ENCODE peak calls at places on chromosomes 3 and 15, in five cellular contexts. One of them, this sample, is unnamed.

GRCh38 chr3:142896201-142896755 is 7.4 kb upstream of the PCOLCE2 start:
- DNase-seq in IMR-90: peak; percentile 57
- DNase-seq in H9: no peak
- DNase-seq in mesenchymal stem cell: peak; percentile 19
- DNase-seq in neuronal stem cell: no peak
- DNase-seq in this sample: peak; percentile 76

GRCh38 chr15:41884458-41884857 is 9.4 kb downstream of the SPTBN5 start:
- DNase-seq in H9: no peak
- DNase-seq in IMR-90: no peak
- DNase-seq in neuronal stem cell: no peak
- DNase-seq in mesenchymal stem cell: no peak
- DNase-seq in this sample: no peak

GRCh38 chr3:158091526-158091925 is 14.7 kb downstream of the SHOX2 start:
- DNase-seq in IMR-90: peak; percentile 49
- DNase-seq in H9: no peak
- DNase-seq in neuronal stem cell: no peak
- DNase-seq in mesenchymal stem cell: peak; percentile 51
- DNase-seq in this sample: peak; percentile 14

GRCh38 chr3:185766645-185767323 is 58.1 kb downstream of the IGF2BP2 start:
- DNase-seq in H9: no peak
- DNase-seq in IMR-90: peak; percentile 30
- DNase-seq in neuronal stem cell: no peak
- DNase-seq in mesenchymal stem cell: no peak
- DNase-seq in this sample: peak; percentile 33

GRCh38 chr15:81106560-81106959 is 27.5 kb upstream of the CFAP161 start:
- DNase-seq in IMR-90: peak; percentile 87
- DNase-seq in mesenchymal stem cell: peak; percentile 72
- DNase-seq in H9: peak; percentile 44
- DNase-seq in neuronal stem cell: peak; percentile 56
- DNase-seq in this sample: peak; percentile 66

GRCh38 chr3:55543228-55543627 is 56.1 kb upstream of the WNT5A start:
- DNase-seq in IMR-90: no peak
- DNase-seq in mesenchymal stem cell: no peak
- DNase-seq in neuronal stem cell: no peak
- DNase-seq in H9: no peak
- DNase-seq in this sample: no peak

GRCh38 chr3:197736010-197736490 is 654 bp downstream of the RUBCN start:
- DNase-seq in mesenchymal stem cell: peak; percentile 47
- DNase-seq in neuronal stem cell: no peak
- DNase-seq in IMR-90: no peak
- DNase-seq in H9: peak; percentile 40
- DNase-seq in this sample: no peak

GRCh38 chr3:134809412-134810051 is 14.5 kb downstream of the EPHB1 start:
- DNase-seq in neuronal stem cell: no peak
- DNase-seq in IMR-90: no peak
- DNase-seq in H9: no peak
- DNase-seq in mesenchymal stem cell: no peak
- DNase-seq in this sample: no peak

GRCh38 chr15:40150163-40150925 is 10.5 kb upstream of the BUB1B start:
- DNase-seq in neuronal stem cell: no peak
- DNase-seq in IMR-90: peak; percentile 48
- DNase-seq in mesenchymal stem cell: peak; percentile 52
- DNase-seq in H9: no peak
- DNase-seq in this sample: peak; percentile 7

GRCh38 chr3:139554628-139555027 is 15.1 kb upstream of the RBP1 start:
- DNase-seq in neuronal stem cell: no peak
- DNase-seq in IMR-90: no peak
- DNase-seq in H9: no peak
- DNase-seq in mesenchymal stem cell: no peak
- DNase-seq in this sample: no peak

GRCh38 chr15:45678459-45679178 is 43.8 kb downstream of the SQOR start:
- DNase-seq in neuronal stem cell: no peak
- DNase-seq in IMR-90: peak; percentile 17
- DNase-seq in H9: no peak
- DNase-seq in mesenchymal stem cell: no peak
- DNase-seq in this sample: no peak

GRCh38 chr3:15633766-15634588 is 32.4 kb downstream of the BTD start:
- DNase-seq in neuronal stem cell: no peak
- DNase-seq in mesenchymal stem cell: peak; percentile 20
- DNase-seq in IMR-90: peak; percentile 47
- DNase-seq in H9: no peak
- DNase-seq in this sample: no peak

GRCh38 chr15:44296625-44297524 is 8.4 kb downstream of the GOLM2 start:
- DNase-seq in mesenchymal stem cell: peak; percentile 65
- DNase-seq in H9: no peak
- DNase-seq in neuronal stem cell: no peak
- DNase-seq in IMR-90: peak; percentile 78
- DNase-seq in this sample: peak; percentile 20

GRCh38 chr3:180626844-180627243 is 24.9 kb downstream of the TTC14 start:
- DNase-seq in IMR-90: no peak
- DNase-seq in H9: no peak
- DNase-seq in neuronal stem cell: no peak
- DNase-seq in mesenchymal stem cell: no peak
- DNase-seq in this sample: no peak

GRCh38 chr3:192795021-192795420 is 67.7 kb upstream of the FGF12 start:
- DNase-seq in IMR-90: peak; percentile 7
- DNase-seq in neuronal stem cell: no peak
- DNase-seq in mesenchymal stem cell: no peak
- DNase-seq in H9: no peak
- DNase-seq in this sample: no peak

GRCh38 chr3:44476181-44476599 is 1.3 kb downstream of the ZNF445 start:
- DNase-seq in IMR-90: peak; percentile 54
- DNase-seq in mesenchymal stem cell: peak; percentile 64
- DNase-seq in neuronal stem cell: no peak
- DNase-seq in H9: no peak
- DNase-seq in this sample: peak; percentile 36

GRCh38 chr3:108548304-108548703 is 37.9 kb upstream of the MYH15 start:
- DNase-seq in neuronal stem cell: no peak
- DNase-seq in mesenchymal stem cell: peak; percentile 40
- DNase-seq in IMR-90: peak; percentile 15
- DNase-seq in H9: no peak
- DNase-seq in this sample: peak; percentile 34

GRCh38 chr15:33026614-33027013 is 167.9 kb downstream of the FMN1 start:
- DNase-seq in mesenchymal stem cell: no peak
- DNase-seq in neuronal stem cell: no peak
- DNase-seq in H9: no peak
- DNase-seq in IMR-90: no peak
- DNase-seq in this sample: peak; percentile 65

GRCh38 chr3:124772081-124772831 is 42.0 kb downstream of the UMPS start:
- DNase-seq in IMR-90: peak; percentile 70
- DNase-seq in H9: no peak
- DNase-seq in mesenchymal stem cell: peak; percentile 90
- DNase-seq in neuronal stem cell: no peak
- DNase-seq in this sample: no peak

GRCh38 chr15:101314726-101315125 is 19.7 kb upstream of the SNRPA1 start:
- DNase-seq in neuronal stem cell: no peak
- DNase-seq in IMR-90: no peak
- DNase-seq in H9: peak; percentile 23
- DNase-seq in mesenchymal stem cell: no peak
- DNase-seq in this sample: no peak

GRCh38 chr15:83061680-83062079 is 5.4 kb downstream of the BTBD1 start:
- DNase-seq in IMR-90: peak; percentile 62
- DNase-seq in neuronal stem cell: no peak
- DNase-seq in H9: no peak
- DNase-seq in mesenchymal stem cell: peak; percentile 43
- DNase-seq in this sample: peak; percentile 32

GRCh38 chr3:43024183-43024865 is 45.2 kb downstream of the GASK1A start:
- DNase-seq in mesenchymal stem cell: no peak
- DNase-seq in neuronal stem cell: no peak
- DNase-seq in IMR-90: no peak
- DNase-seq in H9: no peak
- DNase-seq in this sample: no peak

DNA sequence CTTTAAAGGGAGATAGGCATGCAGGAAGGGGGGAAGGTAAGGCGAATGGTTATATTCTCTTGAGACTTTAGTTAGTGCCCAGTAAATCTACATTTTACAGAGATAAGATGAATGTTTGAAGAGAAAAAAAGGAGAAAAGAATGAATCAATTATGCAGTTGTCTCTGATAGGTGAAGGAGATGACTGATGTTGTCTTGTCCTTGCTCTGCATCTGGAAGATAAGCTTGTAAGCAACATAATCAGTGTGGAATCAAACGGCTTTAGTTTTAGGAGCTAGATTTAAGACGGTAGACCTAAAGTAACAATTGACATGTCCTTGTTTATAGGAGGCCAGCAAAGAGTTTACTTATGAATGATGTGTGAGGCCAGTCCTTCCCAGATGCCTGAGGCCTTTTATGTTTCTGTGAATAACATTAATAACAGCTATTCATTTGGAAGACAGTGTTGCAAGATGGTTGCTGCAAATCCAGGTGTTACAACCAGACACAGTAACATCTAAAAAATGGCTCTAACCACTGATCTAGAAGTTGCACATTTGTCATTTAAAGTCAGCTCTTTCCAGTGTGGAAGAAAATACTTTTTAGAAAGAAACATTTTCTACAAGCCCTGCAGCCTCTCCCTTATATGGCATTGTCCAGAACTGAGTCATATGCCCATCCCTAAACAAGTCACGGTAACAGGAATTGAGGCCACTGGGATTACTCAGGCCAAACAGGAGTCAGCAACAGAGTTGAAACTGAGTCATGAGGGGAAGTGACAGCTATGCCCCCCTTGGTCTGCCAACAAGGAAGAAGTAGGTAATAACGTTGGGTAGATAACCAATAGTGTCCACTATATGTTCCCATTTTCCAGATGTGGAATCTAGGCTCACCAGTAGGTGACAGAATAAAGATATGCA is 77.5 kb upstream of the FBN1 start:
- DNase-seq in neuronal stem cell: no peak
- DNase-seq in H9: no peak
- DNase-seq in IMR-90: peak; percentile 94
- DNase-seq in mesenchymal stem cell: peak; percentile 90
- DNase-seq in this sample: peak; percentile 79
- H2BK5ac ChIP-seq in neuronal stem cell: no peak overlapping the region
- H2BK5ac ChIP-seq in H9: no peak overlapping the region
- H2BK5ac ChIP-seq in IMR-90: peak overlapping the region; percentile 95
- H2BK5ac ChIP-seq in mesenchymal stem cell: no peak overlapping the region
- H2BK5ac ChIP-seq in this sample: no peak overlapping the region

DNA sequence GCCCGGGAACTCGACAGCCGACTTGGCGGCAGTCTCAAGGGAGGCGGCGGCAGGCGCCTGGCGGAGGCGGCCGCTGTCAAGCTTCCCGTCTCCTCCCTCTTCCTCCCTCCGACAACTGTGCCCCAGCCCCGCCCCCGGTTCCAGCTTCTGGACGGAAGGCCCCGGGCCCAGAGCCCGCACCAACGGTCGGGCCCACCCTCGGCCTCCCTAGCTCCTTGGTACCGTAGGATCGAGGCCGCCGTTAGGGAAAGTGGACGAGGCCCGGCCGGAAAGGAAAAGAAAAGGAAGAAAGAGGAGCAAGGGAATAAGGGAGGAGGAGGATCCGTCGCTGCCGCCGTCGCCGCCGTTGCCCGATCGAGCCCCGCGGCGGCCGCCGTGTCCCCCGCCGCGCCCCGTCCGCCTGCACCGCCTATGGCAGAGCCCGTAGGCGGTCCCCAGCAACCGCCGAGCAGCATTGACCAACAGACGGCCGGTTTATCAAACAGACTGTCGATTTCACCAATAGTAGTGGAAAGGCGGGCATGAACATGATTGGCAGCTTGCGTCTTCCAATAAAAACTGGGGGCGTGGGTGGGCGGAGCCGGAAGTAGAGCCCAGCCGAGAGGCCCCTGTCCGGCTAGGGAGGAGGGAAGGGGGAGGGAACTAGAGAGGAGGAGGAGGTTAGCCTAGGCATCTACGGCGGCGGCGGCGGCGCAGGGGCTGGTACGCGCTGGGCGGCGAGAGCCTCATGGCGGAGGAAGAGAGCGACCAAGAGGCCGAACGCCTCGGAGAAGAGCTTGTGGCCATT is at the start of the genes CGGBP1 and ZNF654:
- DNase-seq in H9: peak; percentile 98
- DNase-seq in IMR-90: peak; percentile 99
- DNase-seq in neuronal stem cell: peak; percentile 98
- DNase-seq in mesenchymal stem cell: peak; percentile 100
- DNase-seq in this sample: peak; percentile 99
- H3K14ac ChIP-seq in H9: peak within 1 kb of the TSS; percentile 39
- H3K14ac ChIP-seq in IMR-90: peak within 1 kb of the TSS; percentile 98
- H3K14ac ChIP-seq in neuronal stem cell: peak within 1 kb of the TSS; percentile 90
- H3K14ac ChIP-seq in mesenchymal stem cell: no peak within 1 kb of the TSS
- H3K14ac ChIP-seq in this sample: peak within 1 kb of the TSS; percentile 97

DNA sequence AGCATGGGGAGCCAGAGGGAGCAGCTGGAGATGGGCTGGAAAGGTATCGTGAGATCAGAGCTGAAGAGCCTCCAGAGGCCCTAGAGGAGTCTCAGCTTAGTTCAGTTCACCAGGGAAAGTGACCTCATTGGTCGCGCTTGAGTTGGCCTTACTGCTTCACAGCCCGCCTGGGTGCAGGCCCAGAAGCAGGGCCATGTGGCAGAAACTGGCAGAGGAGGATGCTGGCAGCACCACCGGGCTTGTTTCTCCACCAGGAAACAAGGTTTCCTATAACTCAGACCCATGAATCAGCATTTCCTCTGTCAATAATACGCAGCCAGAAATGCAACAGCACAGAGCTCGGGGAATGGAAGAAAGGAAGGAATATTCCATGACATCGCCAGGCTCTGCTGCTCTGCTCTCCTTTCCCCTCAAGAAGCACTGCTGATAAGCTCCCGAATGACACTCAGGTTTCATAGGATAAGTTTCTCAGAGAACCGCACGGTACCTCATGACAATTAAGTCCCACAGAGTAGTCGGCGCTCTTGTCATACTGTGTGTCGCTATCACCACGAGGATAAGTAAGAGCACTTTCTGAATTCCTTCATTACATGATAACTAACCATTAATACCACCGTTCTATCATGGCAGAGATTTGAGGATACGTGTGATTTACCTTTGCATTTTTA is 147.1 kb upstream of the LPP start:
- DNase-seq in IMR-90: no peak
- DNase-seq in H9: no peak
- DNase-seq in neuronal stem cell: no peak
- DNase-seq in mesenchymal stem cell: no peak
- DNase-seq in this sample: no peak
- H2BK5ac ChIP-seq in IMR-90: no peak overlapping the region
- H2BK5ac ChIP-seq in H9: no peak overlapping the region
- H2BK5ac ChIP-seq in neuronal stem cell: no peak overlapping the region
- H2BK5ac ChIP-seq in mesenchymal stem cell: no peak overlapping the region
- H2BK5ac ChIP-seq in this sample: no peak overlapping the region

DNA sequence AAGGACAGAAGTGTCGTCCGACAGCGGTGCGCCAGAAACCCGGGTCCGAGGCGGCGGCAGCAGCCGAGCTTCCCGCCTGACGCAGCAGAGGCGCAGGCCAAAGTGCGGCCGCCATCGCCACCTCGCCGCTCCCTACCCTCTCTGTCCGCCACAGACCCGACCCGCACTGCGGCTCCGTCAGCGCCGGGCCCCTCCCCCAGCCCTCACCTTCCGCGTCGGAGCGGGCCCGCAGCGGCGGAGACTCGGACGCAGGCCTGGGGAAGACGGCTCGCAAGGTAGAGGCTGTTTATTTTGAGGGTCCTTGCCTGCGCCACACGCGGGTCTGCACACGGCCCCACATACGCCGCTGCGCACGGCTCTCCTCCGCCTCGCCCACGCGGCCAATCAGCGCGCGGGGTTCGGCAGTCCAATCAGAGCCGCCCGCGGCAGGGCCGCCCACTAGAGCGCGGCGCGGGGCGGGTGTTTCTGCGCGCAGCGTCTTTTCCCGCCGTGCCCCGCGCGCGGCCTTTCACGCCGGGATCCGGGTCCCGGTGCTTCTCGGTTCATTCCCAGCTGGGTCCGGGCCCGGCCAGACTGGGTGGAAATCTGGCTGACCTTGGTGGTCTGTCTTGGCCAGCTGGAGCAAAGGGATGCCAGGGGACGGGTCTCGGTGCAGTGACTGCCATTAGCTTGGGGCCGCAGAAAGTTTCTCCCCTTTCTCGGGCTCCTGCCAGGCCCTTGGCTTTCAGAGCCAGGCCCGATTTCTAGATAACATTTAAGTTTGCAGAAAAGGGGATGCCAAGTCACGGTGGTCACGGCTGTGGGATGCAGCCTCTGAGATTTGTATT is at the start of gene CNBP:
- DNase-seq in IMR-90: peak; percentile 92
- DNase-seq in mesenchymal stem cell: peak; percentile 94
- DNase-seq in H9: peak; percentile 87
- DNase-seq in neuronal stem cell: peak; percentile 91
- DNase-seq in this sample: peak; percentile 98
- H3K14ac ChIP-seq in IMR-90: peak within 1 kb of the TSS; percentile 94
- H3K14ac ChIP-seq in mesenchymal stem cell: peak within 1 kb of the TSS; percentile 62
- H3K14ac ChIP-seq in H9: peak within 1 kb of the TSS; percentile 99
- H3K14ac ChIP-seq in neuronal stem cell: peak within 1 kb of the TSS; percentile 72
- H3K14ac ChIP-seq in this sample: peak within 1 kb of the TSS; percentile 81

This sample was measured in trophoblast cell.